ENCODE peak calls at places on chromosomes 11 and 22, in nine cellular contexts. I, M, U, G, R, H, T, V and L are unnamed samples.

GRCh38 chr22:43922123-43922522 is 1.5 kb upstream of the PNPLA3 start:
- DNase-seq in R (no peak), V (no peak), U (no peak), M (no peak), T (no peak), I (no peak), G (no peak), H (no peak), L (no peak)

GRCh38 chr22:24696551-24697001 is 77.9 kb downstream of the PIWIL3 start:
- DNase-seq in U (no peak), V (no peak), G (no peak), H (no peak), R (no peak), T (no peak), M (no peak), I (no peak), L (no peak)

GRCh38 chr11:6735306-6735705 is 36.5 kb downstream of the OR2AG2 start:
- DNase-seq in M (no peak), I (no peak), V (no peak), R (no peak), U (no peak), G (no peak), H (no peak), T (no peak), L (no peak)

GRCh38 chr11:2799881-2800654 is 85.5 kb downstream of the CDKN1C start:
- DNase-seq in M (no peak), V (peak), R (peak), U (no peak), H (no peak), I (peak), G (peak), T (no peak), L (no peak)

GRCh38 chr22:32803020-32803758 is 1.7 kb downstream of the TIMP3 start:
- DNase-seq in R (no peak), I (peak), V (peak), M (no peak), G (no peak), U (no peak), H (no peak), T (peak), L (peak)

GRCh38 chr11:66543263-66544107 is 2.4 kb downstream of the ZDHHC24 start:
- DNase-seq in H (no peak), R (peak), M (no peak), V (no peak), U (no peak), T (peak), I (peak), G (no peak), L (no peak)

GRCh38 chr11:128409476-128409875 is 177.9 kb downstream of the ETS1 start:
- DNase-seq in T (peak), H (no peak), R (no peak), I (no peak), U (no peak), G (no peak), M (no peak), V (no peak), L (no peak)

GRCh38 chr11:3155216-3155615 is 9.9 kb downstream of the OSBPL5 start:
- DNase-seq in H (no peak), R (no peak), V (no peak), G (no peak), M (no peak), I (no peak), T (no peak), U (no peak), L (no peak)

GRCh38 chr11:60251485-60252207 is 8.7 kb upstream of the MS4A4E start:
- DNase-seq in U (no peak), I (no peak), H (peak), R (no peak), V (no peak), G (no peak), M (no peak), T (no peak), L (no peak)

GRCh38 chr22:50329236-50329635 is 2.4 kb upstream of the DENND6B start:
- DNase-seq in U (no peak), G (no peak), M (no peak), R (no peak), T (peak), I (no peak), V (no peak), H (no peak), L (no peak)

GRCh38 chr22:50327711-50328019 is 853 bp upstream of the DENND6B start:
- DNase-seq in R (no peak), V (no peak), M (no peak), H (no peak), I (no peak), U (no peak), T (no peak), G (no peak), L (no peak)

GRCh38 chr22:50326225-50326958 is 420 bp downstream of the DENND6B start:
- DNase-seq in M (no peak), V (no peak), H (no peak), I (no peak), G (no peak), U (no peak), R (no peak), T (no peak), L (no peak)

GRCh38 chr22:50325444-50326224 is 1.2 kb downstream of the DENND6B start:
- DNase-seq in I (no peak), U (no peak), T (no peak), H (no peak), G (no peak), M (no peak), V (no peak), R (no peak), L (no peak)

GRCh38 chr22:50326959-50327710 is at the start of gene DENND6B:
- DNase-seq in I (peak), H (no peak), T (peak), U (no peak), G (peak), R (peak), M (peak), V (peak), L (no peak)
- TF ChIP-seq POLR2A in I (peak), H (peak), T (peak), U (peak), G (peak), R (peak), M (peak), V (no peak), L (no peak)

DNA sequence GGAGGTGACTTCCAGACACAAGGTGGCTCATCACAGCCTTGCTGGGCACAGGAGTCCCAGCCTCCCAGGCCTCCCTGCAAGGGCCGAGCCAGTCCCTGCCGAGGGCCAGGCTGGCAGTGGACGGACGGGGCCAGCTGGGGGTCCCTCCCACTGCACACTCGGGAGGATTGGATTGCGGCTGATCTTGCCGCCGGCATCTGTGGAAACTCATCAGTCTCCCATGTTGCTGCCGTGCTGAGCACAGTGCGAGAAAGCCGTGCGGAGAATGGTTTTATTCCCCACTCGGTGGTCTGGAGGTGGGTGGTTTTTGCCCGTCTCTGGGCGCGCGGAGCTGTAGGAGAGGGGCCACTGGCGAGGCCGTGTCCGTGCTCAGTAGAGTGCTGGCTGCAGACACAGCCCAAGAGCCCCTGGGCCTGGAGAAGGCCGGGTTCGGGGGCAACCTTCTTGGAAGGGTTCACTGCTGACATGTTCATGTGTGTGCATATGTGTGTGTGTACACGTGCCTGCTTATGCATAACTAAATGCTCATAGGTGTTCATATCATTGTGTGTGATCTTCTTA is 1246.4 kb downstream of the BRD1 start:
- DNase-seq in H (no peak), R (no peak), U (no peak), G (no peak), I (no peak), M (no peak), V (no peak), T (no peak), L (no peak)
- TF ChIP-seq POLR2A in H (no peak), R (no peak), U (no peak), G (no peak), I (no peak), M (no peak), V (no peak), T (no peak), L (no peak)

GRCh38 chr11:12167098-12167999 is 57.0 kb downstream of the MICAL2 start:
- DNase-seq in V (no peak), R (no peak), U (no peak), T (peak), I (no peak), M (peak), G (no peak), H (peak), L (peak)
- TF ChIP-seq POLR2A in V (no peak), R (no peak), U (no peak), T (no peak), I (no peak), M (no peak), G (no peak), H (no peak), L (no peak)

GRCh38 chr11:134253189-134253993 is at the start of the genes ACAD8 and THYN1:
- DNase-seq in U (peak), I (peak), H (peak), M (peak), G (peak), V (peak), T (peak), R (peak), L (peak)
- TF ChIP-seq POLR2A in U (peak), I (peak), H (peak), M (peak), G (peak), V (peak), T (peak), R (peak), L (peak)

GRCh38 chr11:33875621-33876294 is 16.1 kb downstream of the LMO2 start:
- DNase-seq in U (no peak), H (no peak), I (no peak), R (no peak), V (no peak), T (no peak), M (no peak), G (no peak), L (no peak)
- TF ChIP-seq POLR2A in U (no peak), H (no peak), I (no peak), R (no peak), V (no peak), T (no peak), M (no peak), G (no peak), L (no peak)

GRCh38 chr11:64207247-64208085 is 945 bp downstream of the FERMT3 start:
- DNase-seq in G (no peak), U (no peak), R (no peak), V (peak), I (peak), T (peak), M (no peak), H (no peak), L (peak)
- TF ChIP-seq POLR2A in G (no peak), U (peak), R (no peak), V (no peak), I (no peak), T (no peak), M (no peak), H (no peak), L (peak)

GRCh38 chr11:19788435-19788834 is 75.8 kb downstream of the NAV2 start:
- DNase-seq in U (no peak), M (no peak), I (no peak), V (no peak), G (no peak), R (no peak), T (no peak), H (no peak), L (no peak)
- TF ChIP-seq POLR2A in U (no peak), M (no peak), I (no peak), V (no peak), G (no peak), R (no peak), T (no peak), H (no peak), L (no peak)

GRCh38 chr11:63979426-63979825 is 5.0 kb downstream of the COX8A start:
- DNase-seq in R (no peak), G (no peak), H (no peak), M (no peak), I (no peak), V (no peak), U (no peak), T (no peak), L (no peak)

GRCh38 chr11:63970902-63971301 is 3.5 kb upstream of the COX8A start:
- DNase-seq in U (no peak), V (no peak), R (no peak), I (no peak), M (no peak), G (no peak), T (no peak), H (no peak), L (no peak)

GRCh38 chr11:63978551-63979235 is 4.3 kb downstream of the COX8A start:
- DNase-seq in G (no peak), M (no peak), V (no peak), T (no peak), U (no peak), H (no peak), I (no peak), R (no peak), L (no peak)

DNA sequence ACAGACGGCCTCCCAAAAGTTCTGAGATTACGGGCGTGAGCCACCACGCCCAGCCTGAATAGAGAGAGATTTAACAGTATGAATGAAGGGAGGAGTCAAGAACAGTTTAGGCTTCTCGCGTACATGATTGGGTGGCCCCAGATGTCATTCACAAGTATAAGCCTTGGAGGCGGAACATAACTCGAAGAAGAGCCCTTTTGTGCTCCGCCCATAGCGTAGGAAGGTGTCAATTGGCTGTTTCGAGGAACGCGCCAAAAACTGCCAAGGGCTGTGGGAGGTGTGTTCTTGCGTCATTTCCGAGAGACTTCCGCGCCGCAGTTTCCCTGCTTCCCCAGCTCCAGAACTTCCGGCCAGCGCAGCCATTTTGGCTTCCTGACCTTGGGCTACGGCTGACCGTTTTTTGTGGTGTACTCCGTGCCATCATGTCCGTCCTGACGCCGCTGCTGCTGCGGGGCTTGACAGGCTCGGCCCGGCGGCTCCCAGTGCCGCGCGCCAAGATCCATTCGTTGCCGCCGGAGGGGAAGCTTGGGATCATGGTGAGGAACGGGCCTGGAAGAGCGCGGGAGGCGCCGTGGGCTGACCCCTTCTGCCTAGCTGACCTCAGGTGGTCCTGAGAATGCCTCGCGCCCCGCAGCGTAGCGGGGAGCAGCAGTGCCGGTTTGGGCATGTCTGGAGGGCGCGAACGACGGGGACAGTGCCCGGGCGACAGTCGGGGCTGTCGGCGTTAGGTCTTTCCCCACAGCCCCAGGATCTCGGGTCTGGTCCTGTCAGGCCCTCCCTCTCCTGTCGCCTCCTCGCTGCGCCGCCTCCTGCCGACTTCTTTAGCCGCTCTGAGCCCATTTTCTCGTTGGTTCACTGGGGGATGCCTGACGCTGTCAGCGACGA is at the start of gene COX8A:
- DNase-seq in U (peak), M (peak), H (peak), R (peak), G (peak), V (peak), I (peak), T (peak), L (peak)
- TF ChIP-seq POLR2A in U (peak), M (peak), H (no peak), R (peak), G (no peak), V (peak), I (peak), T (peak), L (peak)

GRCh38 chr11:117230286-117230961 is 1.4 kb downstream of the PCSK7 start:
- DNase-seq in I (no peak), H (no peak), T (peak), M (no peak), G (no peak), U (no peak), R (no peak), V (peak), L (no peak)
- TF ChIP-seq POLR2A in I (no peak), H (no peak), T (no peak), M (no peak), G (no peak), U (no peak), R (no peak), V (no peak), L (no peak)

DNA sequence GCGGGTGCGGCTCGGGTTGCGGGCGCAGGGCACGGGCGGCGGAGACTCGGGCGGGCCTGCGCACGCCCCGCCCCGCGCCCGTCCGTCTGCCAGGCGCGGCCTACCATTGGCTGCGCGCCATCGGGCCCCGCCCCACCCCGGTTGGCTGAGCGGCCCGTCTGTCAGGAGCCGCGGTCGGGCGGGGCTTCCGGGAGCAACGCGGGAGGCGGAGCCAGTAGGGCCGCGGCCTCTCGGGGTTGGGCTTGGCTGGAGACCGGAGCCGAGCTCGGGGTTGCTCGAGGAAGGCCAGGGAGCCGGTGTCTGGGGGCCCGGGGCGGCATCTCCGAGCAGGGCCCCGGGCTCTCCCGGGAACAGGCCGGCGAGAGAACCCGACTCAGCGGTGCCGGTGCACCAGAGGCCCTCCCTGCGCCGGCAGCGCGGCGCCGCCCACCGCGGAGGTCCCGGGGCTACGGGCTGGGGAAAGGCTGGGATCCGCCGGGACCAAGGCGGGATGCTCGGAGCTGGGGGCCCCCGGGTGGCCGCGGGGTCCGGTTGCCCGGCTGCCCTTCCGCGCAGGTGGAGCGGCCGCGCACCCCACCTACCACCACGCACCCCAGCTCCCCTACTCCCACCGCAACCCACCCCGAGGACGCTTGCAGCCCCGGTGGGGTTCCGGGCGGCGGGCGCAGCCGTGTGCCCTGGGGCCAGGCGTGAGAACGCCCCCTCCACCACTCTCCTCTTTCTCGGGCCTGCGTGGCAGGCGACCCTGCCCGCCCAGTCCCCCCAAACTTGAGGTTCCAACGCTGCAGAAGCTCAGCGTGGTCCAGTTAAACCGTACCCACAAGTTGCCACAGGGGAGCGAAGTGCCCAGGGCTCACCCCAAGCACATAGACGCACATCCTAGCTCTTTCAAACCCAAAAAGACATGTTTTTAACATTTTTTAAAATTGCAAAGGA is at the start of gene HRAS:
- DNase-seq in T (peak), U (peak), R (peak), G (peak), M (peak), V (peak), H (peak), I (peak), L (peak)
- TF ChIP-seq POLR2A in T (peak), U (peak), R (peak), G (peak), M (peak), V (peak), H (peak), I (peak), L (peak)